ENCODE peak calls at places on chromosomes 12 and 14, in six cellular contexts. M is mammary epithelial cell; X is CD8-positive, alpha-beta memory T cell; B is Panc1; P is pancreas; T is CD4-positive, alpha-beta memory T cell. C is an unnamed sample.

GRCh38 chr14:63454863-63455622 is 88.1 kb downstream of the PPP2R5E start:
- DNase-seq in M (no peak), X (no peak), B (no peak), P (peak), T (no peak), C (peak)

GRCh38 chr12:128069359-128069997 is 197.5 kb upstream of the TMEM132C start:
- DNase-seq in M (peak), X (no peak), B (peak), P (no peak), T (no peak), C (peak)

GRCh38 chr14:93150227-93151206 is 34.2 kb downstream of the MOAP1 start:
- DNase-seq in M (peak), X (no peak), B (no peak), P (no peak), T (no peak), C (no peak)

GRCh38 chr12:55720894-55721444 is 776 bp downstream of the RDH5 start:
- DNase-seq in M (peak), X (no peak), B (peak), P (peak), T (peak), C (no peak)

GRCh38 chr14:85572845-85573244 is 42.9 kb downstream of the FLRT2 start:
- DNase-seq in M (peak), X (no peak), B (no peak), P (no peak), T (no peak), C (no peak)

GRCh38 chr12:94429633-94430032 is 30.0 kb downstream of the CEP83 start:
- DNase-seq in M (no peak), X (no peak), B (no peak), P (no peak), T (no peak), C (no peak)

GRCh38 chr14:39440975-39441374 is 8.7 kb upstream of the FBXO33 start:
- DNase-seq in M (no peak), X (no peak), B (no peak), P (no peak), T (no peak), C (no peak)

GRCh38 chr12:106580671-106581508 is 1.9 kb upstream of the RFX4 start:
- DNase-seq in M (no peak), X (no peak), B (no peak), P (peak), T (no peak), C (no peak)

GRCh38 chr14:74763803-74764531 is 851 bp downstream of the YLPM1 start:
- DNase-seq in M (peak), X (peak), B (no peak), P (peak), T (no peak), C (no peak)

GRCh38 chr12:124737040-124737419 is 126.6 kb downstream of the SCARB1 start:
- DNase-seq in M (no peak), X (no peak), B (no peak), P (no peak), T (no peak), C (no peak)

GRCh38 chr14:24999157-24999556 is 50.8 kb downstream of the STXBP6 start:
- DNase-seq in M (no peak), X (no peak), B (no peak), P (no peak), T (no peak), C (no peak)

GRCh38 chr12:44640831-44641230 is 235.3 kb downstream of the NELL2 start:
- DNase-seq in M (no peak), X (no peak), B (no peak), P (no peak), T (no peak), C (no peak)

GRCh38 chr12:109863961-109864712 is 16.2 kb downstream of the GLTP start:
- DNase-seq in M (no peak), X (peak), B (no peak), P (peak), T (no peak), C (no peak)

GRCh38 chr14:24418492-24418873 is 11.0 kb downstream of the CBLN3 start:
- DNase-seq in M (peak), X (no peak), B (no peak), P (peak), T (no peak), C (no peak)

GRCh38 chr14:32938719-32939253 is at the start of gene NPAS3:
- DNase-seq in M (no peak), X (no peak), B (no peak), P (peak), T (no peak), C (no peak)

GRCh38 chr14:30868736-30869135 is 5.6 kb upstream of the COCH start:
- DNase-seq in M (no peak), X (no peak), B (no peak), P (no peak), T (no peak), C (no peak)

GRCh38 chr12:62767506-62767905 is 167.4 kb downstream of the PPM1H start:
- DNase-seq in M (peak), X (no peak), B (no peak), P (no peak), T (no peak), C (no peak)

GRCh38 chr14:101972126-101972785 is 7.9 kb downstream of the DYNC1H1 start:
- DNase-seq in M (peak), X (no peak), B (peak), P (peak), T (no peak), C (no peak)

GRCh38 chr12:61896436-61896835 is 363.8 kb upstream of the USP15 start:
- DNase-seq in M (no peak), X (no peak), B (no peak), P (no peak), T (no peak), C (no peak)

GRCh38 chr12:77615331-77615730 is 215.4 kb upstream of the NAV3 start:
- DNase-seq in M (peak), X (no peak), B (no peak), P (no peak), T (no peak), C (no peak)

GRCh38 chr12:27297576-27297975 is 35.1 kb upstream of the BMAL2 start:
- DNase-seq in M (no peak), X (no peak), B (no peak), P (no peak), T (no peak), C (no peak)

GRCh38 chr14:64541261-64541970 is 875 bp downstream of the HSPA2 start:
- DNase-seq in M (no peak), X (no peak), B (no peak), P (peak), T (peak), C (no peak)

GRCh38 chr14:37422319-37422718 is 172.7 kb downstream of the FOXA1 start:
- DNase-seq in M (no peak), X (no peak), B (no peak), P (no peak), T (no peak), C (no peak)

GRCh38 chr12:12007001-12007712 is 63.6 kb upstream of the BCL2L14 start:
- DNase-seq in M (peak), X (no peak), B (no peak), P (no peak), T (no peak), C (no peak)

GRCh38 chr14:53035336-53035735 is 84.5 kb upstream of the FERMT2 start:
- DNase-seq in M (no peak), X (no peak), B (no peak), P (no peak), T (no peak), C (no peak)

GRCh38 chr14:53034036-53034435 is 83.2 kb upstream of the FERMT2 start:
- DNase-seq in M (no peak), X (no peak), B (no peak), P (no peak), T (no peak), C (no peak)

GRCh38 chr14:53034688-53035087 is 83.8 kb upstream of the FERMT2 start:
- DNase-seq in M (no peak), X (no peak), B (no peak), P (no peak), T (no peak), C (no peak)

GRCh38 chr14:53032838-53033390 is 82.1 kb upstream of the FERMT2 start:
- DNase-seq in M (no peak), X (no peak), B (no peak), P (no peak), T (no peak), C (no peak)

DNA sequence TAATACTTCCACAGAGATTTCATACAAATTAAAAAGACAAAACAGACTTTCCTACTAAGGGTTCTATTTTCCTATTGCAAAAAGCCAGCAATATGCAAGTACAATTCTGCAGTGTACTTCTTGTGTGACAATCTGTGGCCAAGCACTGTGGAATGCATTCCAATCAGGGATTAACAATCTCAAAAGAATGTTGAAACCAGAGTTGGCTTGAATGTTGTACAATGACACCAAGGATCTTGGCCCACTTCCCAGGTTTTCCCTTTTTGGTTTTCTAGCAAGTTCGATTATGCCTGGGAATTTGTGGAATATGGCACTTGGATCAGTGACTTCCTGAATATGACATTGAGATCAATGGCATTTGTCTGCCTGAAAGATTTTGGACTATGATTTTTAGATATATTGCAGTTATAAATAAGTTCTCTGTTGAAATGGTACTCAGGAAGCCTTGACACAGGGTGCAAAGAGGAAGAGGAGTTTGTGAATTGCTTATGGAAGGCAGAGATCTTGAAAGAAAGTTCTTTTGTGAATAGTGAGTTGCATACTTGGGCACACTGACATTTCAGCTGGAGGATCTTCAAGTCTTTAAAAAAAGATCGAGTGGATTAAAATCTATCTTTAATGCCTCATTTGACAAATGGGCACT is 81.4 kb upstream of the FERMT2 start:
- DNase-seq in M (peak), X (no peak), B (no peak), P (no peak), T (no peak), C (no peak)
- H3K27ac ChIP-seq in M (no peak), X (no peak), B (no peak), P (no peak), T (no peak), C (no peak)

GRCh38 chr14:73467377-73467776 is 9.0 kb upstream of the NUMB start:
- DNase-seq in M (no peak), X (no peak), B (no peak), P (no peak), T (no peak), C (no peak)

GRCh38 chr14:73463411-73463810 is 5.1 kb upstream of the NUMB start:
- DNase-seq in M (peak), X (no peak), B (peak), P (peak), T (no peak), C (peak)

GRCh38 chr14:73468808-73469386 is 10.6 kb upstream of the NUMB start:
- DNase-seq in M (no peak), X (no peak), B (no peak), P (no peak), T (no peak), C (no peak)

GRCh38 chr14:73467800-73468199 is 9.5 kb upstream of the NUMB start:
- DNase-seq in M (no peak), X (no peak), B (no peak), P (no peak), T (no peak), C (no peak)

DNA sequence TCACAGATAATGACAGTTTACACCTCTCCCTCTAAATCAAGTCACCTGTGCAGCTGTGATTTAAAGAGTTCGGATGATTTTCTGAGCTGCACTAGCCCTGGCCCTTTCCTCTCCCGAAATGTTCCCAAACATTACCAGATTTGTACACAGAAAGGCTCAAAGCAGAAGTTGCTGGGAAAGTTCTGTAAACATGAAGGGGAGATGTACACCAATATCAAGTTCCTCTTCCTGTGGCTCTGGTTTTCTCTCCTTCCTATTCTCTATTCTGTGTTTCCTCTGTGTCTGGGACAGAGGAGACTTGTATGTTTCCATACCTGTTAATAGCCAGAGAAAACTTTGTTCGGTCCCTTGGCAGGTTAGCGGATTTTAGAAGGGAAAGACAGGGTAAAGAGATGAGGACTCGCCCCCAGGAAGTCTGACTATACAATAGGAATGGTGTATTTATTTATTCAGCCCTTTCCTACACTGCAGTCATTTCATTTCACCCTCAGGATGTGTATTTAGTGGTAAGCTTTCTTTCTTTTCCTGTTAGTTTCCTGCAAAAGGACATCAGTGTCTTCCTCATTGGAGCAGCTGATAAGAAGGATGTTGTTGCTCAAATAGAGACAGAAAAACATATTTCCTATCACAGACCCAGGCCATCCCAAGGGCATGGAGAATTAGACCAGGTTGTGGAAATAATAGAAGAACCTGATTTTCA is 7.6 kb upstream of the NUMB start:
- DNase-seq in M (no peak), X (no peak), B (no peak), P (no peak), T (no peak), C (no peak)
- H3K4me3 ChIP-seq in M (no peak), X (no peak), B (no peak), P (no peak), T (no peak), C (no peak)

GRCh38 chr12:131894313-131894860 is at the start of gene ULK1:
- DNase-seq in M (peak), X (peak), B (no peak), P (peak), T (peak), C (peak)

GRCh38 chr12:131894981-131895639 is 688 bp downstream of the ULK1 start:
- DNase-seq in M (no peak), X (no peak), B (no peak), P (peak), T (no peak), C (peak)

GRCh38 chr12:131896811-131897270 is 2.4 kb downstream of the ULK1 start:
- DNase-seq in M (no peak), X (no peak), B (no peak), P (no peak), T (no peak), C (peak)

GRCh38 chr12:131896080-131896810 is 1.8 kb downstream of the ULK1 start:
- DNase-seq in M (peak), X (peak), B (no peak), P (peak), T (peak), C (peak)

DNA sequence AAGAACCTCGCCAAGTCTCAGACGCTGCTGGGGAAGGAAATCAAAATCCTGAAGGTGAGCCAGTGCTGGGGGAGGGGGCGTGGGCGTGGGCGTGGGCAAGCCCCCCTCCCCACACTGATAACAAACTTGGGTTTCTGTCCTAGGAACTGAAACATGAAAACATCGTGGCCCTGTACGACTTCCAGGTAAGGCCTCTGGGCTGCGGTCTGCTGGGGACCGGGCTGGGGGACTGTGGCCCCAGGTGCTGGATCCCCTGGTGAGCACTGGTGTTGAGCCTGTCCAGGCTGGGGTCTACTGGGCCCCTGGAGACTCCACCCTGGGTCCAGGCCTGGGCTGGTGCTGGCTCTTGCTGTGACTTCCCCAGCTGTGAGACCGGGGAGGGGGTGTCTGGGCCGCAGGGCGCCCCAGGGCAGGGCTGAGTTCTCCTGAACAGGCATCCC is 1.2 kb downstream of the ULK1 start:
- DNase-seq in M (no peak), X (no peak), B (no peak), P (no peak), T (no peak), C (peak)
- H3K27ac ChIP-seq in M (peak), X (peak), B (peak), P (peak), T (peak), C (peak)

DNA sequence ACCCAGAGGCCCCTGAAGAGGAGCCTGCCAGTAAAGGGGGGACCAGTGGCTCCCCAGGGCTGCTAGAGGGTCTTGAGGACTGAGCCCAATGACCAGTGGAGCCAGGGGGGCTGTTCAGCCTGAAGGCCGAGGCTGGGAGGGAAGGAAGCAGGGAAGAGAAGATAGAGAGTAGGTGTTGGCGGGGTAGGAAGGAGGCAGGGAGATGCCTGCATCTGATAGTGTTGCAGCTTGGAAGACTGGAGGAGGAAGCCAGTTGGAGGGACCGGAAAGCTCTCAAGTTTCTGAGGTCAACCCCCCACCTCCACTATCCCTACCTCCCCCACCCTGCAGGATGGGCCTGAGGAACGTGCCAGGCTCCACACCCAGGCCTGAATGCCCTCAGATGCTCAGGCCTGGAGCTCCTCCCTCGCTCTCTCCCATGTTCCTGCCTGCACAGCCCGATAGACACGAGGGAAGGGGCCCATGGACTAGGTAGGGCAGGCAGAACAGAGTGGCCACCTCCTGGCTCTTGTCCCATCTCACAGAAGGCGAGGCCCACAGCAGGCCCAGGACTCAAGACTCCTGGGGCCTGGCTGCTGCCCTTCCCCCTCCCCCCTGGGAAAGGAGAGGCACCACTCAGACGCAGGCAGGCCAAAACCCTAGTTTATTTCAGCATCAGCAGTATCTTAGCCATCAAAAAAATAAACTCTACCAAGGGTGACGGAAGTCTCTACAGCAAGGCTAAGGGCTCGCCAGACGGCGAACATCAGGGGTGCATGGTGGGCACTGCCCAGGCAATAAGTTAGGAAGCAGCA is 3.4 kb downstream of the CKB start:
- DNase-seq in M (no peak), X (no peak), B (no peak), P (peak), T (no peak), C (no peak)
- H3K4me3 ChIP-seq in M (no peak), X (no peak), B (no peak), P (no peak), T (no peak), C (no peak)

GRCh38 chr14:99537399-99537798 is 56.2 kb downstream of the CCNK start:
- DNase-seq in M (peak), X (no peak), B (no peak), P (no peak), T (no peak), C (no peak)

GRCh38 chr14:99535908-99536778 is 54.9 kb downstream of the CCNK start:
- DNase-seq in M (no peak), X (no peak), B (no peak), P (no peak), T (no peak), C (no peak)

GRCh38 chr14:99539503-99539902 is 58.3 kb downstream of the CCNK start:
- DNase-seq in M (no peak), X (no peak), B (no peak), P (no peak), T (no peak), C (no peak)

GRCh38 chr14:99538733-99539132 is 57.5 kb downstream of the CCNK start:
- DNase-seq in M (no peak), X (no peak), B (no peak), P (no peak), T (no peak), C (no peak)

GRCh38 chr14:99538275-99538674 is 57.1 kb downstream of the CCNK start:
- DNase-seq in M (no peak), X (no peak), B (no peak), P (no peak), T (no peak), C (no peak)
- H3K27ac ChIP-seq in M (no peak), X (no peak), B (peak), P (no peak), T (no peak), C (no peak)

GRCh38 chr14:103882503-103883262 is 35.3 kb upstream of the PPP1R13B start:
- DNase-seq in M (no peak), X (no peak), B (no peak), P (no peak), T (no peak), C (no peak)
- H3K4me3 ChIP-seq in M (no peak), X (no peak), B (no peak), P (no peak), T (no peak), C (no peak)

GRCh38 chr12:6612652-6613014 is 5.5 kb upstream of the CHD4 start:
- DNase-seq in M (no peak), X (no peak), B (no peak), P (peak), T (no peak), C (no peak)
- H3K27ac ChIP-seq in M (no peak), X (peak), B (no peak), P (peak), T (peak), C (peak)

DNA sequence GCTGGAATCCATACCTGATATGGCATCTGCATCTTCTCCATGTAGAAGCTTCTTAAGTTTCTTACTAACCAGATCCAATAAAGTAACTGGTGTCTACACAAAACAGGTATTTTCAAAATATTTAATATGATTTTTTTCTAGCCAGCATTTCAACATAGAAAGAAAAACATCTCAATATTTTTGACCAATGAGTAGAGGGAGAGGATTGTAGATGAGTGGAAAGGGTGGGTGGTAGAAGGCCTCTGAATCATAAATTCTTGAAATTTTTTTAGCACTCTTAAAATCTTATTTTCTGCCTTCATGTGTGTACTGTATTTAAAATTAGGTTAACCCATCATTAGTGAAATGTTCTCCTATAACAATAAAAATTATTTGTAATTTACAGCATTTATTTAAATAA is 18.0 kb downstream of the DEPDC4 start:
- DNase-seq in M (no peak), X (no peak), B (no peak), P (no peak), T (no peak), C (no peak)
- H3K4me3 ChIP-seq in M (no peak), X (no peak), B (no peak), P (no peak), T (no peak), C (no peak)